ENCODE peak calls at places on chromosomes 5 and 9, in eight cellular contexts. K, E, R, F, Y, J, P and U are unnamed samples.

GRCh38 chr9:135589596-135590485 is 28.3 kb downstream of the PAEP start:
- DNase-seq in K (no peak), E (no peak), R (no peak), F (no peak), Y (peak; percentile 9), J (no peak), P (no peak), U (no peak)

GRCh38 chr5:1374030-1374679 is 29.3 kb upstream of the CLPTM1L start:
- DNase-seq in K (no peak), E (no peak), R (no peak), F (no peak), Y (no peak), J (no peak), P (no peak), U (no peak)

GRCh38 chr5:32916648-32917047 is 205.5 kb downstream of the NPR3 start:
- DNase-seq in K (no peak), E (peak; percentile 60), R (no peak), F (peak; percentile 32), Y (peak; percentile 58), J (peak; percentile 84), P (peak; percentile 12), U (no peak)

GRCh38 chr9:128414461-128414860 is 6.2 kb upstream of the CERCAM start:
- DNase-seq in K (no peak), E (no peak), R (no peak), F (no peak), Y (no peak), J (no peak), P (no peak), U (no peak)

GRCh38 chr9:109251080-109251775 is 69.6 kb downstream of the EPB41L4B start:
- DNase-seq in K (no peak), E (peak; percentile 80), R (no peak), F (peak; percentile 27), Y (peak; percentile 50), J (no peak), P (no peak), U (no peak)

GRCh38 chr5:177370488-177371119 is 12.9 kb downstream of the RGS14 start:
- DNase-seq in K (peak; percentile 81), E (peak; percentile 83), R (no peak), F (peak; percentile 47), Y (peak; percentile 89), J (peak; percentile 100), P (peak; percentile 82), U (no peak)

GRCh38 chr5:21398511-21398910 is 1410.5 kb upstream of the CDH18 start:
- DNase-seq in K (no peak), E (no peak), R (no peak), F (no peak), Y (no peak), J (no peak), P (no peak), U (no peak)

GRCh38 chr9:69549310-69550202 is 122.6 kb downstream of the APBA1 start:
- DNase-seq in K (no peak), E (peak; percentile 45), R (no peak), F (peak; percentile 11), Y (peak; percentile 71), J (peak; percentile 60), P (no peak), U (peak; percentile 6)

GRCh38 chr5:145775893-145776444 is 59.2 kb downstream of the PRELID2 start:
- DNase-seq in K (no peak), E (peak; percentile 90), R (no peak), F (peak; percentile 88), Y (peak; percentile 88), J (no peak), P (peak; percentile 87), U (no peak)

GRCh38 chr5:95399034-95399433 is 7.9 kb downstream of the FAM81B start:
- DNase-seq in K (no peak), E (no peak), R (no peak), F (no peak), Y (no peak), J (no peak), P (no peak), U (no peak)

GRCh38 chr9:18379073-18379811 is 94.7 kb upstream of the ADAMTSL1 start:
- DNase-seq in K (no peak), E (peak; percentile 81), R (no peak), F (peak; percentile 57), Y (no peak), J (no peak), P (peak; percentile 62), U (no peak)

GRCh38 chr9:115672477-115673316 is 480.9 kb upstream of the PAPPA start:
- DNase-seq in K (no peak), E (peak; percentile 99), R (no peak), F (peak; percentile 91), Y (peak; percentile 84), J (peak; percentile 54), P (peak; percentile 85), U (no peak)

GRCh38 chr5:180545248-180545647 is 46.1 kb downstream of the SCGB3A1 start:
- DNase-seq in K (no peak), E (no peak), R (no peak), F (no peak), Y (no peak), J (no peak), P (no peak), U (no peak)

GRCh38 chr5:89283758-89284493 is 400.9 kb upstream of the MEF2C start:
- DNase-seq in K (no peak), E (no peak), R (no peak), F (no peak), Y (no peak), J (no peak), P (no peak), U (no peak)

GRCh38 chr5:141135030-141135717 is at the start of gene PCDHB5:
- DNase-seq in K (no peak), E (peak; percentile 36), R (no peak), F (no peak), Y (peak; percentile 53), J (peak; percentile 91), P (no peak), U (no peak)

GRCh38 chr5:154211611-154212390 is 21.3 kb downstream of the GALNT10 start:
- DNase-seq in K (no peak), E (peak; percentile 94), R (no peak), F (peak; percentile 95), Y (peak; percentile 65), J (no peak), P (no peak), U (no peak)

GRCh38 chr9:98455957-98456621 is 200.6 kb upstream of the TBC1D2 start:
- DNase-seq in K (no peak), E (peak; percentile 81), R (no peak), F (peak; percentile 58), Y (peak; percentile 82), J (no peak), P (peak; percentile 40), U (no peak)

GRCh38 chr9:95157491-95158151 is 159.9 kb downstream of the FANCC start:
- DNase-seq in K (no peak), E (peak; percentile 71), R (no peak), F (peak; percentile 82), Y (peak; percentile 40), J (no peak), P (no peak), U (no peak)

GRCh38 chr5:113245427-113246052 is 189.2 kb downstream of the TSSK1B start:
- DNase-seq in K (no peak), E (no peak), R (no peak), F (no peak), Y (no peak), J (no peak), P (no peak), U (no peak)

GRCh38 chr9:1869843-1870242 is 145.3 kb upstream of the SMARCA2 start:
- DNase-seq in K (no peak), E (peak; percentile 16), R (no peak), F (no peak), Y (peak; percentile 21), J (peak; percentile 83), P (no peak), U (no peak)

GRCh38 chr9:78054180-78054579 is 22.6 kb upstream of the GNAQ start:
- DNase-seq in K (no peak), E (no peak), R (no peak), F (no peak), Y (no peak), J (no peak), P (no peak), U (peak; percentile 27)

GRCh38 chr9:114401344-114401743 is 13.6 kb upstream of the AKNA start:
- DNase-seq in K (no peak), E (no peak), R (no peak), F (no peak), Y (no peak), J (peak; percentile 39), P (no peak), U (no peak)

GRCh38 chr5:150159741-150160179 is 4.1 kb upstream of the PDGFRB start:
- DNase-seq in K (peak; percentile 64), E (peak; percentile 66), R (no peak), F (no peak), Y (peak; percentile 64), J (no peak), P (no peak), U (no peak)

GRCh38 chr5:93246093-93246855 is 334.7 kb downstream of the NR2F1-AS1 start:
- DNase-seq in K (no peak), E (no peak), R (no peak), F (no peak), Y (no peak), J (peak; percentile 74), P (no peak), U (no peak)

GRCh38 chr5:54743997-54744788 is 226.6 kb downstream of the SNX18 start:
- DNase-seq in K (no peak), E (peak; percentile 94), R (no peak), F (peak; percentile 96), Y (peak; percentile 83), J (no peak), P (peak; percentile 96), U (peak; percentile 33)

GRCh38 chr5:65041296-65042158 is 272.8 kb downstream of the CWC27 start:
- DNase-seq in K (no peak), E (peak; percentile 64), R (no peak), F (peak; percentile 24), Y (peak; percentile 51), J (no peak), P (no peak), U (no peak)

GRCh38 chr9:113992994-113993393 is 85.1 kb downstream of the AMBP start:
- DNase-seq in K (no peak), E (no peak), R (no peak), F (no peak), Y (no peak), J (no peak), P (no peak), U (no peak)

GRCh38 chr5:31911291-31912265 is 262.5 kb downstream of the GOLPH3 start:
- DNase-seq in K (no peak), E (no peak), R (peak; percentile 9), F (no peak), Y (no peak), J (no peak), P (no peak), U (no peak)

GRCh38 chr5:121731377-121731776 is 120.3 kb upstream of the FTMT start:
- DNase-seq in K (no peak), E (no peak), R (no peak), F (no peak), Y (no peak), J (no peak), P (no peak), U (no peak)